ENCODE peak calls at places on chromosome 3, in ten cellular contexts. Q is dorsolateral prefrontal cortex, C is thoracic aorta, T is AG04449, K is GM23338, G is cardiac muscle cell, E is fibroblast of the aortic adventitia, U is breast epithelium, S is heart left ventricle, V is psoas muscle. A is an unnamed sample.

GRCh38 chr3:111831840-111832239 is 27.2 kb upstream of the PHLDB2 start:
- DNase-seq in V (no peak), G (no peak), S (no peak), T (no peak), Q (no peak), C (no peak), U (no peak), K (no peak), E (peak; percentile 67), A (no peak)

GRCh38 chr3:131714585-131715220 is 211.9 kb upstream of the MRPL3 start:
- DNase-seq in K (no peak), C (no peak), S (no peak), V (no peak), T (no peak), E (no peak), G (no peak), U (no peak), Q (no peak), A (no peak)

GRCh38 chr3:189148090-189148507 is 23.7 kb upstream of the TPRG1 start:
- DNase-seq in C (peak; percentile 8), S (no peak), U (peak; percentile 48), E (peak; percentile 80), V (peak; percentile 64), T (no peak), G (peak; percentile 74), K (peak; percentile 76), Q (peak; percentile 55), A (peak; percentile 67)

GRCh38 chr3:62570888-62571287 is 197.5 kb upstream of the FEZF2 start:
- DNase-seq in E (no peak), Q (no peak), T (no peak), V (no peak), U (no peak), S (no peak), K (no peak), C (no peak), G (no peak), A (peak; percentile 9)

GRCh38 chr3:52090131-52090548 is 33.8 kb upstream of the DUSP7 start:
- DNase-seq in K (no peak), G (no peak), V (peak; percentile 67), T (peak; percentile 83), C (peak; percentile 45), Q (no peak), U (no peak), S (peak; percentile 60), E (peak; percentile 87), A (peak; percentile 68)

GRCh38 chr3:73610493-73610892 is 14.2 kb downstream of the PDZRN3 start:
- DNase-seq in E (peak; percentile 54), K (no peak), T (no peak), C (no peak), Q (no peak), S (no peak), U (no peak), G (no peak), V (no peak), A (no peak)

GRCh38 chr3:86702381-86702958 is 288.5 kb downstream of the VGLL3 start:
- DNase-seq in V (no peak), S (no peak), T (no peak), C (no peak), K (peak; percentile 23), G (peak; percentile 2), E (peak; percentile 10), U (no peak), Q (no peak), A (no peak)

GRCh38 chr3:134485075-134485536 is 679 bp downstream of the ANAPC13 start:
- DNase-seq in C (no peak), Q (no peak), E (peak; percentile 46), T (no peak), U (no peak), V (peak; percentile 62), S (no peak), K (peak; percentile 38), G (no peak), A (peak; percentile 29)

GRCh38 chr3:41317718-41318117 is 118.4 kb downstream of the CTNNB1 start:
- DNase-seq in S (no peak), T (peak; percentile 40), U (no peak), E (peak; percentile 73), V (no peak), C (no peak), K (no peak), G (no peak), Q (no peak), A (no peak)

GRCh38 chr3:15439476-15439875 is 12.1 kb downstream of the EAF1 start:
- DNase-seq in T (no peak), Q (no peak), G (no peak), U (no peak), S (no peak), E (peak; percentile 30), V (no peak), C (no peak), K (no peak), A (peak; percentile 4)

GRCh38 chr3:32813180-32813579 is 4.6 kb upstream of the TRIM71 start:
- DNase-seq in Q (no peak), K (no peak), V (no peak), T (no peak), C (no peak), E (no peak), S (no peak), U (no peak), G (peak; percentile 32), A (no peak)

GRCh38 chr3:132912416-132912753 is 125.8 kb upstream of the TMEM108 start:
- DNase-seq in G (no peak), T (no peak), K (no peak), Q (no peak), C (no peak), S (no peak), E (no peak), V (no peak), U (no peak), A (no peak)

GRCh38 chr3:175294793-175295192 is 435.7 kb downstream of the NAALADL2 start:
- DNase-seq in V (no peak), Q (no peak), G (no peak), K (no peak), T (no peak), U (no peak), S (no peak), C (no peak), E (no peak), A (no peak)

GRCh38 chr3:151084893-151085226 is 604 bp upstream of the MED12L start:
- DNase-seq in V (no peak), Q (no peak), E (no peak), S (no peak), G (no peak), U (no peak), C (no peak), T (no peak), K (no peak), A (no peak)

GRCh38 chr3:1971780-1972179 is 126.9 kb upstream of the CNTN4 start:
- DNase-seq in V (no peak), T (no peak), G (no peak), U (no peak), Q (no peak), E (peak; percentile 16), C (no peak), S (no peak), K (no peak), A (no peak)

GRCh38 chr3:79604681-79605080 is 163.1 kb downstream of the ROBO1 start:
- DNase-seq in Q (no peak), V (no peak), E (no peak), S (no peak), U (no peak), C (no peak), K (no peak), T (no peak), G (no peak), A (no peak)

GRCh38 chr3:65888980-65889706 is 149.6 kb downstream of the MAGI1 start:
- DNase-seq in G (no peak), Q (no peak), C (peak; percentile 37), T (peak; percentile 93), S (no peak), K (peak; percentile 36), E (peak; percentile 98), V (no peak), U (peak; percentile 44), A (no peak)

GRCh38 chr3:160450846-160451245 is 1.3 kb upstream of the TRIM59 start:
- DNase-seq in E (peak; percentile 92), V (no peak), U (no peak), S (no peak), G (no peak), C (no peak), K (peak; percentile 35), Q (no peak), T (peak; percentile 84), A (no peak)
- TF ChIP-seq CTCF in E (peak; percentile 43), V (no peak), U (no peak), S (no peak), G (no peak), C (no peak), K (no peak), Q (no peak), T (peak; percentile 20), A (no peak)

GRCh38 chr3:77041756-77042155 is 1.9 kb downstream of the ROBO2 start:
- DNase-seq in K (no peak), T (no peak), S (no peak), G (no peak), Q (no peak), V (no peak), U (no peak), E (no peak), C (no peak), A (no peak)
- H3K4me3 ChIP-seq in K (no peak overlapping the region), T (no peak overlapping the region), S (no peak overlapping the region), G (peak overlapping the region; percentile 47), Q (peak overlapping the region; percentile 69), V (no peak overlapping the region), U (no peak overlapping the region), E (no peak overlapping the region), C (no peak overlapping the region), A (no peak overlapping the region)

GRCh38 chr3:123369085-123369484 is 79.8 kb downstream of the ADCY5 start:
- DNase-seq in S (no peak), C (no peak), U (no peak), K (no peak), T (no peak), Q (no peak), E (no peak), G (no peak), V (no peak), A (no peak)

GRCh38 chr3:123370819-123371218 is 78.1 kb downstream of the ADCY5 start:
- DNase-seq in E (no peak), S (no peak), Q (no peak), K (no peak), G (no peak), U (no peak), C (no peak), V (no peak), T (no peak), A (no peak)

GRCh38 chr3:123367467-123368154 is 81.3 kb downstream of the ADCY5 start:
- DNase-seq in Q (no peak), C (no peak), E (no peak), U (no peak), K (no peak), T (no peak), G (no peak), S (no peak), V (no peak), A (no peak)

GRCh38 chr3:123361019-123361418 is 87.9 kb downstream of the ADCY5 start:
- DNase-seq in V (no peak), K (peak; percentile 56), S (no peak), C (no peak), Q (no peak), U (no peak), T (no peak), E (no peak), G (no peak), A (no peak)

GRCh38 chr3:123365450-123366143 is 83.3 kb downstream of the ADCY5 start:
- DNase-seq in V (no peak), U (no peak), S (no peak), E (no peak), C (no peak), K (peak; percentile 84), T (no peak), Q (no peak), G (peak; percentile 49), A (no peak)
- TF ChIP-seq CTCF in V (peak; percentile 16), U (peak; percentile 15), S (peak; percentile 52), E (peak; percentile 37), C (peak; percentile 55), K (peak; percentile 69), T (peak; percentile 27), Q (peak; percentile 44), G (peak; percentile 54), A (no peak)

GRCh38 chr3:58521917-58522680 is 14.9 kb downstream of the ACOX2 start:
- DNase-seq in E (no peak), S (no peak), C (no peak), U (peak; percentile 88), T (no peak), K (peak; percentile 53), G (peak; percentile 12), Q (peak; percentile 34), V (no peak), A (no peak)
- H3K4me3 ChIP-seq in E (no peak overlapping the region), S (no peak overlapping the region), C (no peak overlapping the region), U (no peak overlapping the region), T (no peak overlapping the region), K (no peak overlapping the region), G (no peak overlapping the region), Q (no peak overlapping the region), V (no peak overlapping the region), A (no peak overlapping the region)

A was measured in thyroid gland.